ENCODE peak calls at places on chromosomes 4 and X, in eight cellular contexts. F is LHCN-M2; R is type B pancreatic cell; O is stimulated activated naive CD8-positive, alpha-beta T cell treated with anti-CD3 and anti-CD28 coated beads, Interleukin-15, amount 100 ng/mL, for 72 hours; L is amniotic epithelial cell; Q is mammary epithelial cell; P is NCI-H1436; B is anterior cingulate cortex. M is an unnamed sample.

GRCh38 chr4:130808492-130808891 is 1712.5 kb downstream of the C4orf33 start:
- DNase-seq in F (no peak), R (no peak), O (no peak), L (peak; percentile 17), Q (peak; percentile 24), P (no peak), B (no peak), M (peak; percentile 70)

GRCh38 chr4:21649691-21650090 is 298.9 kb downstream of the KCNIP4 start:
- DNase-seq in F (no peak), R (no peak), O (no peak), L (no peak), Q (no peak), P (no peak), B (no peak), M (no peak)

GRCh38 chrX:12210196-12210815 is 72.0 kb downstream of the FRMPD4 start:
- DNase-seq in F (peak; percentile 82), R (no peak), O (no peak), L (peak; percentile 78), Q (peak; percentile 83), P (no peak), B (no peak), M (no peak)

GRCh38 chr4:14452001-14452400 is 550.3 kb upstream of the CPEB2 start:
- DNase-seq in F (no peak), R (no peak), O (no peak), L (no peak), Q (no peak), P (no peak), B (no peak), M (no peak)

GRCh38 chrX:1264556-1264955 is 4.1 kb upstream of the CSF2RA start:
- DNase-seq in F (no peak), R (no peak), O (no peak), L (no peak), Q (peak; percentile 11), P (no peak), B (no peak), M (no peak)

GRCh38 chr4:46977245-46977644 is 16.1 kb downstream of the GABRA4 start:
- DNase-seq in F (no peak), R (no peak), O (no peak), L (no peak), Q (no peak), P (no peak), B (no peak), M (no peak)

GRCh38 chrX:116435597-116435996 is 809 bp upstream of the SLC6A14 start:
- DNase-seq in F (no peak), R (no peak), O (no peak), L (no peak), Q (no peak), P (no peak), B (no peak), M (no peak)

GRCh38 chr4:157994863-157995262 is 178.0 kb downstream of the GASK1B start:
- DNase-seq in F (peak; percentile 50), R (no peak), O (no peak), L (peak; percentile 90), Q (no peak), P (no peak), B (no peak), M (no peak)

GRCh38 chr4:16896871-16897270 is 1.6 kb downstream of the LDB2 start:
- DNase-seq in F (no peak), R (no peak), O (no peak), L (no peak), Q (no peak), P (no peak), B (no peak), M (peak; percentile 72)

GRCh38 chrX:45765281-45765680 is 564.6 kb upstream of the DIPK2B start:
- DNase-seq in F (peak; percentile 42), R (no peak), O (no peak), L (no peak), Q (no peak), P (no peak), B (no peak), M (no peak)

GRCh38 chr4:139300431-139301142 is 718 bp upstream of the NAA15 start:
- DNase-seq in F (peak; percentile 61), R (no peak), O (no peak), L (peak; percentile 68), Q (peak; percentile 68), P (no peak), B (no peak), M (peak; percentile 49)

GRCh38 chr4:94803181-94803580 is 45.4 kb downstream of the BMPR1B start:
- DNase-seq in F (peak; percentile 26), R (no peak), O (no peak), L (peak; percentile 32), Q (no peak), P (no peak), B (no peak), M (no peak)

GRCh38 chr4:103137446-103137827 is 37.8 kb upstream of the BDH2 start:
- DNase-seq in F (peak; percentile 54), R (no peak), O (no peak), L (no peak), Q (peak; percentile 78), P (no peak), B (no peak), M (no peak)

GRCh38 chr4:123986268-123986798 is 589.7 kb downstream of the SPRY1 start:
- DNase-seq in F (peak; percentile 97), R (no peak), O (no peak), L (peak; percentile 86), Q (peak; percentile 76), P (no peak), B (no peak), M (peak; percentile 38)

GRCh38 chr4:176470671-176471070 is 150.9 kb downstream of the SPCS3 start:
- DNase-seq in F (no peak), R (no peak), O (no peak), L (no peak), Q (no peak), P (no peak), B (no peak), M (no peak)

GRCh38 chr4:15809058-15809457 is 30.9 kb downstream of the CD38 start:
- DNase-seq in F (no peak), R (no peak), O (no peak), L (no peak), Q (no peak), P (no peak), B (no peak), M (no peak)

GRCh38 chr4:133152330-133152791 is 3.3 kb downstream of the PCDH10 start:
- DNase-seq in F (no peak), R (no peak), O (no peak), L (peak; percentile 22), Q (no peak), P (no peak), B (peak; percentile 69), M (no peak)

M was measured in A673.